ENCODE peak calls at places on chromosome 10, in five cellular contexts. I, M, S, Y and V are unnamed samples.

GRCh38 chr10:62582804-62583208 is 208.6 kb downstream of the ZNF365 start:
- DNase-seq in I (peak), M (peak), S (no peak), Y (no peak), V (no peak)

GRCh38 chr10:112605063-112605462 is 158.0 kb downstream of the VTI1A start:
- DNase-seq in I (no peak), M (peak), S (no peak), Y (no peak), V (no peak)

GRCh38 chr10:109592391-109592790 is 330.9 kb downstream of the XPNPEP1 start:
- DNase-seq in I (no peak), M (no peak), S (no peak), Y (no peak), V (no peak)

GRCh38 chr10:123558651-123559050 is 107.5 kb upstream of the GPR26 start:
- DNase-seq in I (no peak), M (no peak), S (no peak), Y (no peak), V (no peak)

GRCh38 chr10:104648421-104648820 is 7.3 kb downstream of the SORCS3 start:
- DNase-seq in I (no peak), M (no peak), S (no peak), Y (no peak), V (no peak)

GRCh38 chr10:33942508-33942907 is 608.0 kb upstream of the NRP1 start:
- DNase-seq in I (no peak), M (no peak), S (no peak), Y (no peak), V (no peak)

GRCh38 chr10:13859979-13860619 is 273.3 kb downstream of the PRPF18 start:
- DNase-seq in I (no peak), M (no peak), S (no peak), Y (no peak), V (no peak)

GRCh38 chr10:110980807-110981206 is 61.4 kb downstream of the SHOC2 start:
- DNase-seq in I (no peak), M (no peak), S (no peak), Y (no peak), V (no peak)

GRCh38 chr10:96211775-96212174 is 59.6 kb downstream of the BLNK start:
- DNase-seq in I (no peak), M (no peak), S (no peak), Y (no peak), V (no peak)

GRCh38 chr10:113322843-113323242 is 230.0 kb upstream of the HABP2 start:
- DNase-seq in I (no peak), M (peak), S (no peak), Y (no peak), V (no peak)

GRCh38 chr10:31071232-31071999 is 39.8 kb upstream of the ZNF438 start:
- DNase-seq in I (no peak), M (no peak), S (no peak), Y (no peak), V (peak)

GRCh38 chr10:100779329-100779728 is 33.9 kb downstream of the PAX2 start:
- DNase-seq in I (no peak), M (no peak), S (no peak), Y (peak), V (no peak)

GRCh38 chr10:80985105-80985504 is 447.4 kb downstream of the SH2D4B start:
- DNase-seq in I (no peak), M (no peak), S (no peak), Y (no peak), V (no peak)

GRCh38 chr10:42973870-42974692 is 102.8 kb upstream of the RET start:
- DNase-seq in I (no peak), M (peak), S (peak), Y (no peak), V (no peak)

GRCh38 chr10:53699684-53700083 is 927.1 kb upstream of the MBL2 start:
- DNase-seq in I (no peak), M (no peak), S (no peak), Y (no peak), V (no peak)

GRCh38 chr10:554182-554848 is 135.2 kb downstream of the DIP2C start:
- DNase-seq in I (no peak), M (no peak), S (no peak), Y (no peak), V (no peak)

GRCh38 chr10:117386805-117387204 is 11.6 kb upstream of the PDZD8 start:
- DNase-seq in I (no peak), M (no peak), S (no peak), Y (no peak), V (no peak)

GRCh38 chr10:52213511-52213831 is 100.6 kb upstream of the DKK1 start:
- DNase-seq in I (no peak), M (no peak), S (no peak), Y (no peak), V (no peak)

GRCh38 chr10:80462277-80462985 is 8.3 kb downstream of the TSPAN14 start:
- DNase-seq in I (no peak), M (peak), S (no peak), Y (no peak), V (no peak)

GRCh38 chr10:60531006-60531405 is 141.3 kb upstream of the ANK3 start:
- DNase-seq in I (no peak), M (no peak), S (no peak), Y (no peak), V (no peak)

GRCh38 chr10:119495061-119495505 is 47.4 kb downstream of the RGS10 start:
- DNase-seq in I (no peak), M (no peak), S (no peak), Y (no peak), V (no peak)

GRCh38 chr10:61869772-61870520 is 31.6 kb upstream of the ARID5B start:
- DNase-seq in I (peak), M (no peak), S (no peak), Y (no peak), V (no peak)

GRCh38 chr10:85921789-85922188 is 444.8 kb downstream of the GRID1 start:
- DNase-seq in I (no peak), M (no peak), S (no peak), Y (no peak), V (no peak)

GRCh38 chr10:114751856-114752255 is 69.7 kb upstream of the FHIP2A start:
- DNase-seq in I (peak), M (no peak), S (no peak), Y (no peak), V (no peak)

GRCh38 chr10:130045801-130046321 is 64.8 kb downstream of the C10orf143 start:
- DNase-seq in I (no peak), M (no peak), S (no peak), Y (no peak), V (no peak)

GRCh38 chr10:96794786-96795733 is 37.0 kb upstream of the LCOR start:
- DNase-seq in I (no peak), M (no peak), S (no peak), Y (peak), V (no peak)

GRCh38 chr10:112775347-112775746 is 174.7 kb upstream of the TCF7L2 start:
- DNase-seq in I (no peak), M (no peak), S (no peak), Y (peak), V (no peak)

GRCh38 chr10:129704225-129704624 is 237.2 kb downstream of the MGMT start:
- DNase-seq in I (no peak), M (no peak), S (no peak), Y (no peak), V (no peak)

GRCh38 chr10:49360271-49361177 is 35.4 kb downstream of the DRGX start:
- DNase-seq in I (no peak), M (peak), S (no peak), Y (no peak), V (no peak)

GRCh38 chr10:125016611-125017202 is 74.8 kb downstream of the ZRANB1 start:
- DNase-seq in I (no peak), M (peak), S (no peak), Y (no peak), V (no peak)

GRCh38 chr10:113053881-113054280 is 103.8 kb downstream of the TCF7L2 start:
- DNase-seq in I (no peak), M (no peak), S (no peak), Y (no peak), V (no peak)

GRCh38 chr10:120691623-120692022 is 159.5 kb upstream of the WDR11 start:
- DNase-seq in I (no peak), M (no peak), S (no peak), Y (no peak), V (no peak)

GRCh38 chr10:49079499-49079898 is 35.8 kb downstream of the VSTM4 start:
- DNase-seq in I (no peak), M (no peak), S (peak), Y (no peak), V (no peak)

GRCh38 chr10:16519250-16519907 is 2.3 kb downstream of the C1QL3 start:
- DNase-seq in I (no peak), M (no peak), S (no peak), Y (no peak), V (no peak)

GRCh38 chr10:123564631-123565030 is 101.5 kb upstream of the GPR26 start:
- DNase-seq in I (no peak), M (no peak), S (no peak), Y (no peak), V (no peak)

GRCh38 chr10:123491692-123492415 is 174.3 kb upstream of the GPR26 start:
- DNase-seq in I (no peak), M (no peak), S (no peak), Y (no peak), V (no peak)

GRCh38 chr10:102710604-102711003 is 3.6 kb downstream of the ARL3 start:
- DNase-seq in I (peak), M (no peak), S (no peak), Y (no peak), V (no peak)
- TF ChIP-seq CTCF in I (peak), M (no peak), S (no peak), Y (no peak), V (no peak)

DNA sequence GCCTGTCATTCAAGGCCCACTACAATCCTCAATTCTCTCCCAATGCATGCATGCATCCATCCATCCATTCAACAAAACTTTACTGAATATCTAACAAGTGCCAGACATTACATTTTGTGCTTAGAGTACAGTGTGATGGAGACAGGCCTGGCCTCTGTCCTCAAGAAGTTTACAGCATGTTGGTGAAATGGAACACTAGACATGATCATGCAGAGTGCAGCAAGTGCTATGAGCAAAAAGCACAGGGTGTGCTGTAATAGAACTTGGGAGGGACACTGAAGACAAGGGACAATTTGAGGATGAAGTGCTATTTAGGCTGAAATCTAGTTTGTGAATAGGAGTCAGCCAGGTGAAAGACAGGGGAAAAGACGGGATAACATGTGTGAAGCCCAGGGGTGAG is 347.8 kb downstream of the PTEN start:
- DNase-seq in I (no peak), M (no peak), S (no peak), Y (no peak), V (no peak)
- TF ChIP-seq CTCF in I (no peak), M (no peak), S (no peak), Y (no peak), V (no peak)

GRCh38 chr10:105950410-105950809 is 1214.1 kb downstream of the SORCS1 start:
- DNase-seq in I (no peak), M (peak), S (no peak), Y (peak), V (peak)
- TF ChIP-seq CTCF in I (peak), M (peak), S (peak), Y (peak), V (no peak)

GRCh38 chr10:44925811-44926760 is 14.9 kb downstream of the TMEM72 start:
- DNase-seq in I (no peak), M (no peak), S (no peak), Y (no peak), V (no peak)

GRCh38 chr10:44923611-44924010 is 12.5 kb downstream of the TMEM72 start:
- DNase-seq in I (no peak), M (no peak), S (no peak), Y (no peak), V (no peak)

GRCh38 chr10:44924261-44925040 is 13.3 kb downstream of the TMEM72 start:
- DNase-seq in I (no peak), M (no peak), S (no peak), Y (no peak), V (no peak)

GRCh38 chr10:44926771-44927751 is 15.9 kb downstream of the TMEM72 start:
- DNase-seq in I (no peak), M (peak), S (peak), Y (no peak), V (no peak)

DNA sequence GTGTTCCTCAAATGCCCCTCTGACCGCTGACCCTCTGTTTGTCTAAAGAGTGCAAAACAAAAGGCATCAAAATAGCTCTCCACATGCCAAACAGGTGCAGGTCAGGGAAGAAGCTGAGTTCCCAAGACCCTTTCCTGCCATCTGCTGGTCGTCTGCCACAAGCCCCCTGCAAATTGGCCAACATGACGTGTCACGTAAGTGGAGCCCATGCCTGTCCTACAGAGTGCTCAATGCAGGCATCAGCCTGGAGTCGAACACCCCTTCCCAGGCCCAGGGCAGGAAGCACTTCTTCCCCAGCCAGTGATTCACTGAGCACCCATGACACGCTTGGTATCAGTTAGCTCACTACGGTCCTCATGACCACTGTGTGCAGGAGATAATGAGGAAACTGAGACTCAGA is 14.1 kb downstream of the TMEM72 start:
- DNase-seq in I (no peak), M (no peak), S (no peak), Y (peak), V (peak)
- TF ChIP-seq CTCF in I (peak), M (no peak), S (no peak), Y (peak), V (peak)

DNA sequence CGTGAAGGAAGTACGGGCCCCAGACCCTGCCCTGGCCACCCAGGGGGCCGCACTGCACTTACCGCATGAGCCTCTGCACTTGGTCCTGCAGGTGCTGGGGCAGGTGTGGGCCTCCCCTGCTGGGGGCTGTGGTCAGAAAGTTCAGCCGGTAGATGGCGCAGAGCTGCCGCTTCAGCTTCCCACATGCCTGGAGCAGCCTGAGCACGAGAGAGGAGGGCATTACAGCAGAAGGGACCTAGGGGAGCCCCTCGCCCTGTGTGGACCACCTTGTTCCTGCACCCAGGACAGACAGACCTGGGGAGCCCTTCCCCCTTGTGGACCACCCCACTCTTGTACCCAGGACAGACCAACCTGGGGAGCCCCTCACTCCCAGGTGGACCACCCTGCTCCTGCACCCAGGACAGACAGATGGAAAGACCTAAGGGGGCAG is 8.7 kb upstream of the PYROXD2 start:
- DNase-seq in I (no peak), M (peak), S (no peak), Y (peak), V (no peak)
- TF ChIP-seq CTCF in I (no peak), M (no peak), S (no peak), Y (peak), V (no peak)

GRCh38 chr10:132746386-132746785 is 39.6 kb downstream of the NKX6-2 start:
- DNase-seq in I (no peak), M (no peak), S (no peak), Y (no peak), V (no peak)

GRCh38 chr10:132743925-132744490 is 41.9 kb downstream of the NKX6-2 start:
- DNase-seq in I (no peak), M (no peak), S (no peak), Y (no peak), V (no peak)

GRCh38 chr10:132745971-132746370 is 40.0 kb downstream of the NKX6-2 start:
- DNase-seq in I (no peak), M (no peak), S (no peak), Y (no peak), V (no peak)

GRCh38 chr10:132745511-132745910 is 40.4 kb downstream of the NKX6-2 start:
- DNase-seq in I (no peak), M (no peak), S (no peak), Y (no peak), V (no peak)

DNA sequence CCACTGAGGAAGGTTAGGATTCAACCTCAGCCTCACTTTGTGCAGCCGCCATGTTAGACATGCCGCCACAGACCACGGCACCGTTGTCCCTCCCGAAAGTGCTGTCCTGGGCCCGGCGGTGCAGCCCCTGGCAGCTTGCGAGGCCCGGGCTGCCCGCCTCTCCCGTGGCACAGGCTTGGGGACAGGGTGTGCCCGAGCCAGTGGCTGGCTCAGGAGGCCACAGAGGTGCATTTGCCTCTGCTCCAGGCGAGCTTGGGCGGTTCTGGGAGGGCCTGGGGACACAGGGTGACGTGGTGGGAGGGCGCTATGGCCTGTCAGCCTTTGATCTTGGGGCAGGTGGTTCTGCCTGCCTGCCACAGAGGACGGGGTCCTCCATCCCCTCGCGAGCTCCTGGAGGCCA is 41.1 kb downstream of the NKX6-2 start:
- DNase-seq in I (no peak), M (no peak), S (no peak), Y (no peak), V (no peak)
- TF ChIP-seq CTCF in I (no peak), M (no peak), S (no peak), Y (no peak), V (no peak)

GRCh38 chr10:58334817-58335305 is at the start of gene UBE2D1:
- DNase-seq in I (no peak), M (peak), S (peak), Y (peak), V (peak)
- TF ChIP-seq CTCF in I (peak), M (no peak), S (peak), Y (peak), V (peak)

DNA sequence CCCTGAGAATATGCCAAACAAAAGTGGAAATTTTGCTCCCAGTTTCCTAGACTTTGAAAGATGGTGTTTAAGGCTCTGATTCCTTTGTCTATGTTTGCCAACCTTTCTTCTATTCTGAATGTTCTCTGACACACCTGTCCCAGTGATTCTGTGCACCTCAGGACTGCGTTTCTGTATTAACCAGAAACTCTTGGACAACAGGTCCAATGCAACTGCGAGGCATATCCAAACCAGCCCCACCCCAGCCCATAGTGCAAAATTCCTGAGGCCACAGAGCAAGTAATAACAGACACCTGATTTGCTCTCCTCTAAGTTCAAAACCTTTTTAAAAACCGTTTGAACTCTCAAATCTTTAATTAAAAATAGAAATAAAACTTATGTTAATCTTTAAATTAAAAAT is 37.0 kb upstream of the MSRB2 start:
- DNase-seq in I (no peak), M (no peak), S (no peak), Y (no peak), V (no peak)
- TF ChIP-seq CTCF in I (no peak), M (no peak), S (no peak), Y (no peak), V (no peak)